ENCODE peak calls at places on chromosome X, in eight cellular contexts. One of them, this sample, is unnamed.

GRCh38 chrX:68989865-68990606 is 161.2 kb downstream of the EFNB1 start:
- DNase-seq in GM23338: peak
- DNase-seq in Panc1: no peak
- DNase-seq in HepG2: no peak
- DNase-seq in suprapubic skin: no peak
- DNase-seq in sigmoid colon: no peak
- DNase-seq in HCT116: no peak
- DNase-seq in breast epithelium: no peak
- DNase-seq in this sample: no peak

GRCh38 chrX:14032383-14032782 is 2.7 kb upstream of the GEMIN8 start:
- DNase-seq in sigmoid colon: no peak
- DNase-seq in suprapubic skin: no peak
- DNase-seq in breast epithelium: no peak
- DNase-seq in HCT116: no peak
- DNase-seq in Panc1: no peak
- DNase-seq in GM23338: peak
- DNase-seq in HepG2: peak
- DNase-seq in this sample: peak

GRCh38 chrX:81121513-81122363 is 80.0 kb downstream of the HMGN5 start:
- DNase-seq in HepG2: peak
- DNase-seq in breast epithelium: peak
- DNase-seq in Panc1: peak
- DNase-seq in suprapubic skin: peak
- DNase-seq in GM23338: peak
- DNase-seq in sigmoid colon: peak
- DNase-seq in HCT116: peak
- DNase-seq in this sample: peak

GRCh38 chrX:153992180-153992579 is 19.6 kb downstream of the TMEM187 start:
- DNase-seq in HepG2: no peak
- DNase-seq in GM23338: no peak
- DNase-seq in suprapubic skin: no peak
- DNase-seq in HCT116: no peak
- DNase-seq in sigmoid colon: no peak
- DNase-seq in Panc1: no peak
- DNase-seq in breast epithelium: no peak
- DNase-seq in this sample: no peak

GRCh38 chrX:38192007-38192625 is 28.6 kb downstream of the SRPX start:
- DNase-seq in breast epithelium: no peak
- DNase-seq in GM23338: peak
- DNase-seq in HepG2: no peak
- DNase-seq in sigmoid colon: no peak
- DNase-seq in suprapubic skin: no peak
- DNase-seq in Panc1: no peak
- DNase-seq in HCT116: no peak
- DNase-seq in this sample: peak

GRCh38 chrX:31832263-31832662 is 760.4 kb upstream of the FTHL17 start:
- DNase-seq in breast epithelium: no peak
- DNase-seq in HepG2: no peak
- DNase-seq in HCT116: no peak
- DNase-seq in GM23338: no peak
- DNase-seq in sigmoid colon: no peak
- DNase-seq in suprapubic skin: no peak
- DNase-seq in Panc1: no peak
- DNase-seq in this sample: no peak

GRCh38 chrX:101348452-101349222 is at the start of gene TIMM8A:
- DNase-seq in suprapubic skin: peak
- DNase-seq in sigmoid colon: peak
- DNase-seq in Panc1: peak
- DNase-seq in HCT116: peak
- DNase-seq in HepG2: peak
- DNase-seq in breast epithelium: peak
- DNase-seq in GM23338: peak
- DNase-seq in this sample: peak

GRCh38 chrX:129360175-129360574 is 163.1 kb downstream of the SMARCA1 start:
- DNase-seq in breast epithelium: no peak
- DNase-seq in Panc1: peak
- DNase-seq in GM23338: peak
- DNase-seq in HCT116: peak
- DNase-seq in sigmoid colon: no peak
- DNase-seq in HepG2: peak
- DNase-seq in suprapubic skin: no peak
- DNase-seq in this sample: peak

GRCh38 chrX:357693-358471 is 28.8 kb downstream of the PPP2R3B start:
- DNase-seq in suprapubic skin: no peak
- DNase-seq in sigmoid colon: no peak
- DNase-seq in HCT116: no peak
- DNase-seq in Panc1: no peak
- DNase-seq in breast epithelium: no peak
- DNase-seq in HepG2: no peak
- DNase-seq in GM23338: no peak
- DNase-seq in this sample: no peak

GRCh38 chrX:35842657-35843056 is 44.5 kb downstream of the MAGEB16 start:
- DNase-seq in HepG2: no peak
- DNase-seq in HCT116: no peak
- DNase-seq in sigmoid colon: no peak
- DNase-seq in breast epithelium: no peak
- DNase-seq in suprapubic skin: no peak
- DNase-seq in GM23338: peak
- DNase-seq in Panc1: no peak
- DNase-seq in this sample: no peak

GRCh38 chrX:20382082-20382481 is 115.4 kb upstream of the RPS6KA3 start:
- DNase-seq in sigmoid colon: no peak
- DNase-seq in suprapubic skin: no peak
- DNase-seq in HepG2: peak
- DNase-seq in GM23338: no peak
- DNase-seq in HCT116: no peak
- DNase-seq in Panc1: no peak
- DNase-seq in breast epithelium: no peak
- DNase-seq in this sample: no peak

DNA sequence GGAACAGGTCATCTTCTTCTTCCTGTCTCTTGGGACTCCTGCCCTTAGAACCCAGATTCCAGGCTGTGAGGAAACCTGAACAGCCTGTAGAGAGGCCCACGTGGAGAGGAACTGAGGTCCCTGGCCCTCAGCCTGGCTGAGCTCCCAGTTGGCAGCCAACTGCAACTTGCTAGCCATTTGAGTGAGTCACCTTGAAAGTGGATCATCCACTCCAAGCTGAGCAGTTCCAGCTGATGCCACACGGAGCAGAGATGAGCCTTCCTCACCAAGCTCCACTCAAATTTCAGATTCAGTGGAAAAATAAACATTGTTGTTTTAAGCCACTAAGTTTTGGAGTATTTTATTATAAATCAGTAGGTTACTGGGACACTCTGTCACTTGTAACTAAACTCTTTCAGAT is 392.5 kb downstream of the BCOR start:
- DNase-seq in Panc1: no peak
- DNase-seq in sigmoid colon: peak
- DNase-seq in breast epithelium: peak
- DNase-seq in GM23338: peak
- DNase-seq in HepG2: no peak
- DNase-seq in suprapubic skin: no peak
- DNase-seq in HCT116: peak
- DNase-seq in this sample: peak
- TF ChIP-seq POLR2AphosphoS5 in Panc1: no peak
- TF ChIP-seq POLR2AphosphoS5 in sigmoid colon: no peak
- TF ChIP-seq POLR2AphosphoS5 in breast epithelium: peak
- TF ChIP-seq POLR2AphosphoS5 in GM23338: no peak
- TF ChIP-seq POLR2AphosphoS5 in HepG2: no peak
- TF ChIP-seq POLR2AphosphoS5 in suprapubic skin: no peak
- TF ChIP-seq POLR2AphosphoS5 in HCT116: no peak
- TF ChIP-seq POLR2AphosphoS5 in this sample: peak

DNA sequence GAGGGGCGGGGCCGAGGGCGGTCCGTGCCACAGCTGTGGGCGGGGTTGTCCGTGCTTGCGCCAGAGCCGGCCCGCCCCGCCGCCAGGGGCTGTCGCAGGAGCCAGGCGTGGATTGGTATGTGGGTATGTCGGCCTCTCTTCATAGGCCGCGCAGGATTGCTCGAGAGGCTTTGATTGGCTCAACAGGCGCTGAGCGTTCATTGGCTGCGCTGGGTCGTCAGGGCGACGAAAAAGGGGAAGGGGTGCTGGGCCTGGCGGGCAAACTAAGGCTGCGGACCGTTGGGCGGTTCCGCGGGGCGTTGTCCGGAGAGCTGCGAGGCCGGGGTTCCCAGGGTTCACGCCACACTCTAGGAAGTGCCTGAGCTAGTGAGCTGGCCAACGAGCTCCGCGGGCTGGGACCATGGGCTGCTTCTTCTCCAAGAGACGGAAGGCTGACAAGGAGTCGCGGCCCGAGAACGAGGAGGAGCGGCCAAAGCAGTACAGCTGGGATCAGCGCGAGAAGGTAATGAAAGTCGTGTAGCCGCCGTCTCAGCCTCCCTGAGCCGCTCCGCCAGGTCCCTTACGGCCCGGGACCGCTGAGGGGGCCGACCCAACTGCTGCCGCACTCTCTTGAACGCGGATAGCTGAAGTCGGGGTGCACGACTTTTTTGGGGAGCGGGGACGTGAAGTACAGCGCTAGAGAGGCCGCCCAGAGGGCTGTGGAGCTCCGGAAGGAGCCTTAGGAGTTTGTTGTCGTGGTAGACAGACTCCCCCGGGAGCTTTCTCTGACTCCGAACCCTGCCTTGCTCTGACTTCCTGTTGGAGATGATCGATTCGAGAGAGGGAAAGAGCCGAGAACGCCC is at the start of gene RP2:
- DNase-seq in HCT116: peak
- DNase-seq in breast epithelium: peak
- DNase-seq in HepG2: peak
- DNase-seq in sigmoid colon: peak
- DNase-seq in GM23338: peak
- DNase-seq in suprapubic skin: peak
- DNase-seq in Panc1: peak
- DNase-seq in this sample: peak
- TF ChIP-seq POLR2AphosphoS5 in HCT116: peak
- TF ChIP-seq POLR2AphosphoS5 in breast epithelium: peak
- TF ChIP-seq POLR2AphosphoS5 in HepG2: peak
- TF ChIP-seq POLR2AphosphoS5 in sigmoid colon: peak
- TF ChIP-seq POLR2AphosphoS5 in GM23338: peak
- TF ChIP-seq POLR2AphosphoS5 in suprapubic skin: no peak
- TF ChIP-seq POLR2AphosphoS5 in Panc1: peak
- TF ChIP-seq POLR2AphosphoS5 in this sample: peak

DNA sequence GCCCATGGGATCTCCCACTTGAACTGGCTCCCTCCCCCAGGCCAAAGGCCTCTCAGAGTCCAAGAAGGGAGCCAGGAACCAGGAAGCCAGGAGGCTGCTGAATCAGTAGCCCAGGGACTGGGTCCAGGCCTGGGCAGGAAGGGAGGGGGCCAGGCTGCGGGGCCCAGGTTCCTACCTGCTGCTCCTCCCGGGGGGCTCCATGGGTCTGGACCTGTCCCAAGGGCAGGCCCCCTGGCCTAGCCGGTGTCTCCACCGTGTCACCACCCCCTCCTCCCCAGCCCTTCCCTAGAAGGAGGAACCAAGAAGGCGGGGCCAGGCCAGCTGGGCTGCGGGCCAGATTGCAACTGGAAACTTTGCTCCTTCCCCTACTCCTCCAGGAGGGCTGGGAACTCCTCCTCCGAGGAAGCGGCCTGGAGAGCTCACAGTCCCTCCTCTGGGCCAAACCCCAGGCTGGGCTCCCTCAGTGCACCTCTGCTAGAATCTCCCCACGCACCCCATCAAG is at the start of gene IQSEC2:
- DNase-seq in suprapubic skin: peak
- DNase-seq in HepG2: no peak
- DNase-seq in GM23338: peak
- DNase-seq in sigmoid colon: peak
- DNase-seq in breast epithelium: peak
- DNase-seq in HCT116: peak
- DNase-seq in Panc1: no peak
- DNase-seq in this sample: peak
- TF ChIP-seq POLR2AphosphoS5 in suprapubic skin: no peak
- TF ChIP-seq POLR2AphosphoS5 in HepG2: no peak
- TF ChIP-seq POLR2AphosphoS5 in GM23338: no peak
- TF ChIP-seq POLR2AphosphoS5 in sigmoid colon: no peak
- TF ChIP-seq POLR2AphosphoS5 in breast epithelium: no peak
- TF ChIP-seq POLR2AphosphoS5 in HCT116: peak
- TF ChIP-seq POLR2AphosphoS5 in Panc1: peak
- TF ChIP-seq POLR2AphosphoS5 in this sample: peak

DNA sequence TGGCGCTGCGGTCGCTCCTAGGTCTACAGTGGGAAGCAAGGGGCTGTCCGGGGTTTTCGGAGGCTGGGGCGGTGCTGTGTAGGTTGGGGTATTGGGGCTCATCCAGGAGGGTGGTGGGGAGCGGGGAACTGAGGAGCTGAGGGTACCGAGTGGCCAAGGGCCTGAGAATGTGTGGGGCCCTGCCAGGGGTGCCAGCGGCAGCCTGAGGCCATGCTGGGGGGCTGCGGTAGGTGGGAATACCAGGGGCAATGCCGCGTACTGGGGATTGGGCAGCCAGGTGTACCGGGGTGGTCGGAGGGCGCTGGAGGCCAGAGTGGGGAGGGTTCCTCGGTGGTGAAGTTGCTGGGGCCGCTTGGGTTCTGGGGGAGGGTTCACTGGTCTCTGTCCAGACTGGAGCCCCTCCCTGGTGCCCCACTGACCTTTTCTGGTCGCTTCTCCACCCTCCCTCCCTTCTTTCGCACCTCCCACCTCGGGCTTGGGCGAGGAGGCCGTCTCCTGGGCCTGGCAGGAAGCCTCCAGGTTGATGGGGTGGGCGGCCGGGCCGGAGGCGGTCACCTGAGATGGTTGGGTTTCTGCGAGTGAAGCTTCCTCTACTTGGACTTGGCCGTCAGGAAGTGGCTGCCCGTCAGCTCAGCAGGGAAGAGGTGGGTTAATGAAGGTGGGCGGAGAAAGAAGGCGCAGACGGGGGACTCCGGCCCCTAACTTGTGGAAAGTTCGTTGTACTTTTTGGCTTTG is 891 bp downstream of the AKAP17A start:
- DNase-seq in HepG2: peak
- DNase-seq in Panc1: no peak
- DNase-seq in suprapubic skin: no peak
- DNase-seq in HCT116: no peak
- DNase-seq in breast epithelium: no peak
- DNase-seq in GM23338: peak
- DNase-seq in sigmoid colon: no peak
- DNase-seq in this sample: peak
- TF ChIP-seq POLR2AphosphoS5 in HepG2: peak
- TF ChIP-seq POLR2AphosphoS5 in Panc1: no peak
- TF ChIP-seq POLR2AphosphoS5 in suprapubic skin: no peak
- TF ChIP-seq POLR2AphosphoS5 in HCT116: no peak
- TF ChIP-seq POLR2AphosphoS5 in breast epithelium: no peak
- TF ChIP-seq POLR2AphosphoS5 in GM23338: no peak
- TF ChIP-seq POLR2AphosphoS5 in sigmoid colon: no peak
- TF ChIP-seq POLR2AphosphoS5 in this sample: no peak

DNA sequence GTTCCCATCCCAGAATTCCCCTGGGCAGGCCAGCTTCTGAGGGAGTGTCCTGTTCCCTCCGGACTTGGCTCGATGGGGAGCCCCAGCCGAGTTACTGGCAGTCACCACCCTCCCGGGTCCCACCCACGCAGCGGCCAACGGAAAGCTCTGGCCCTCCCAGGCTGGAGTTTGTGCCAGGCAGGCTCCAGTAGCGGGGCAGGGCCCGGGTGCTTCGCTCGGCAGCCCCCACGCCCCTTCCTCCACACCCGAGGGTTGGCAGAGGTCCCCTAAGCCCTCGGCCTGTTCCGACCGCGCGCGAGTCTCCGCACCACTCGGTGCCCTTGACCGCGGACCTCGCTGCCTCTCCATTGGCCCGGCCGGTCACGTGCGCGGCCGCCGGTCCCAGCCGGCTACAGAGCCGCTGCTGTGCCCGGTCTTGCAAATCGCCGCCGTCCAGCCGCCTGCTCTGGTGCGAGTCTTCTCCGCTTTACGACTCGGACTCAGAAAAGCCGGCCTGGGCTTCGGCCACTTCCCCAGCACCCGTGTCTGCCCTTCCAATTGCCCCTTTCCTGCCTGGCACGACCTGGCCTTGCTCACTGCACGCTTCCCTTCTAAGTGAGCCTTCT is 20.8 kb upstream of the MTM1 start:
- DNase-seq in HCT116: no peak
- DNase-seq in HepG2: no peak
- DNase-seq in suprapubic skin: peak
- DNase-seq in breast epithelium: peak
- DNase-seq in GM23338: peak
- DNase-seq in Panc1: no peak
- DNase-seq in sigmoid colon: peak
- DNase-seq in this sample: peak
- TF ChIP-seq POLR2AphosphoS5 in HCT116: no peak
- TF ChIP-seq POLR2AphosphoS5 in HepG2: peak
- TF ChIP-seq POLR2AphosphoS5 in suprapubic skin: no peak
- TF ChIP-seq POLR2AphosphoS5 in breast epithelium: peak
- TF ChIP-seq POLR2AphosphoS5 in GM23338: peak
- TF ChIP-seq POLR2AphosphoS5 in Panc1: no peak
- TF ChIP-seq POLR2AphosphoS5 in sigmoid colon: peak
- TF ChIP-seq POLR2AphosphoS5 in this sample: peak

This sample was measured in transverse colon.